ENCODE peak calls at places on chromosomes 11 and 22, in ten cellular contexts. E, U, Y, W, Q, X, D, Z, G and L are unnamed samples.

GRCh38 chr22:23581252-23581634 is 1.2 kb upstream of the IGLL1 start:
- DNase-seq in E (no peak), U (no peak), Y (no peak), W (no peak), Q (no peak), X (no peak), D (no peak), Z (no peak), G (no peak), L (no peak)

GRCh38 chr11:48063424-48063978 is 83.1 kb downstream of the PTPRJ start:
- DNase-seq in E (peak; percentile 13), U (no peak), Y (no peak), W (no peak), Q (peak; percentile 87), X (peak; percentile 24), D (no peak), Z (no peak), G (no peak), L (peak; percentile 46)

GRCh38 chr11:96112192-96113099 is 188.5 kb upstream of the MTMR2 start:
- DNase-seq in E (no peak), U (no peak), Y (no peak), W (no peak), Q (no peak), X (no peak), D (no peak), Z (no peak), G (no peak), L (no peak)

GRCh38 chr22:42368379-42369249 is 63.6 kb downstream of the NFAM1 start:
- DNase-seq in E (no peak), U (peak; percentile 81), Y (no peak), W (peak; percentile 47), Q (no peak), X (no peak), D (no peak), Z (peak; percentile 55), G (no peak), L (no peak)

GRCh38 chr22:35592418-35592967 is 24.6 kb downstream of the MB start:
- DNase-seq in E (no peak), U (no peak), Y (no peak), W (no peak), Q (no peak), X (no peak), D (no peak), Z (no peak), G (no peak), L (no peak)

GRCh38 chr11:15584158-15584557 is 469.4 kb downstream of the INSC start:
- DNase-seq in E (no peak), U (no peak), Y (no peak), W (no peak), Q (no peak), X (no peak), D (no peak), Z (no peak), G (no peak), L (no peak)

GRCh38 chr11:47896199-47896598 is 48.0 kb upstream of the NUP160 start:
- DNase-seq in E (no peak), U (no peak), Y (no peak), W (no peak), Q (no peak), X (no peak), D (no peak), Z (no peak), G (no peak), L (no peak)

GRCh38 chr11:119727523-119728081 is 1.4 kb downstream of the NECTIN1 start:
- DNase-seq in E (no peak), U (peak; percentile 47), Y (no peak), W (peak; percentile 63), Q (no peak), X (no peak), D (no peak), Z (peak; percentile 46), G (no peak), L (peak; percentile 32)

GRCh38 chr22:45336971-45337431 is 27.3 kb downstream of the FAM118A start:
- DNase-seq in E (no peak), U (no peak), Y (no peak), W (no peak), Q (peak; percentile 12), X (peak; percentile 88), D (no peak), Z (peak; percentile 54), G (no peak), L (no peak)

GRCh38 chr11:99015634-99016454 is 4.9 kb upstream of the CNTN5 start:
- DNase-seq in E (peak; percentile 12), U (no peak), Y (no peak), W (peak; percentile 20), Q (peak; percentile 4), X (no peak), D (no peak), Z (no peak), G (no peak), L (peak; percentile 49)

GRCh38 chr11:30914143-30914762 is 328.1 kb upstream of the MPPED2 start:
- DNase-seq in E (peak; percentile 15), U (peak; percentile 83), Y (no peak), W (peak; percentile 74), Q (no peak), X (peak; percentile 58), D (no peak), Z (peak; percentile 50), G (no peak), L (peak; percentile 43)

GRCh38 chr11:118915941-118916841 is 9.5 kb downstream of the BCL9L start:
- DNase-seq in E (no peak), U (no peak), Y (no peak), W (no peak), Q (no peak), X (no peak), D (no peak), Z (no peak), G (no peak), L (no peak)

GRCh38 chr22:41732096-41732772 is 32.9 kb downstream of the MEI1 start:
- DNase-seq in E (no peak), U (no peak), Y (no peak), W (no peak), Q (no peak), X (no peak), D (no peak), Z (no peak), G (no peak), L (no peak)

GRCh38 chr22:17563936-17564391 is 666 bp downstream of the SLC25A18 start:
- DNase-seq in E (no peak), U (no peak), Y (no peak), W (no peak), Q (peak; percentile 64), X (peak; percentile 36), D (no peak), Z (no peak), G (no peak), L (peak; percentile 21)
- TF ChIP-seq CTCF in E (no peak), U (no peak), Y (no peak), W (no peak), Q (no peak), X (no peak), D (no peak), Z (no peak), G (no peak), L (no peak)

GRCh38 chr11:63592975-63593395 is 21.2 kb downstream of the PLAAT3 start:
- DNase-seq in E (no peak), U (peak; percentile 49), Y (no peak), W (peak; percentile 23), Q (no peak), X (no peak), D (no peak), Z (no peak), G (no peak), L (peak; percentile 28)
- TF ChIP-seq CTCF in E (peak; percentile 30), U (no peak), Y (no peak), W (peak; percentile 42), Q (peak; percentile 66), X (peak; percentile 57), D (no peak), Z (no peak), G (peak; percentile 2), L (peak; percentile 52)

DNA sequence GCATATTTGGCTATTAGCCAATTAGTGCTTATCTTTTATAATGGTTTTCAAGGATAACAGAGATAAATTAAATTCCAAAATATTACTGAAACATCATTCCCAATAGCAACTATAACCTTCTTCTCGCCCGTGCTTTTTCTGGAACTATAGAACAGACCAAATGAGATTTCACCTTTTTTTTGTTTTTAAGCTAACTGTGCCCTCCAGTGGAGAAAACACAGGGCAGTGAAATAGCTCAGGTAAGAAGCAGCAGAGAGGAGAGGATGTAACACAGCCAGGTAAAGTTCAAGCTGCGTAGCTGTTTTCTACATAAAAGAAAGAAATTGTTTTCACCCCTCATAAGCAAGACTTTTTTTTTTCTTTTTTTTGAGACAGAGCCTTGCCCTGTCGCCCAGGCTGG is 28.2 kb downstream of the HSD17B12 start:
- DNase-seq in E (no peak), U (no peak), Y (no peak), W (no peak), Q (no peak), X (no peak), D (no peak), Z (no peak), G (no peak), L (peak; percentile 14)
- TF ChIP-seq CTCF in E (no peak), U (no peak), Y (no peak), W (no peak), Q (no peak), X (peak; percentile 41), D (no peak), Z (no peak), G (no peak), L (peak; percentile 36)

GRCh38 chr11:134858783-134859480 is 446.9 kb upstream of the B3GAT1 start:
- DNase-seq in E (no peak), U (no peak), Y (peak; percentile 25), W (no peak), Q (no peak), X (no peak), D (no peak), Z (no peak), G (no peak), L (no peak)

GRCh38 chr11:134862168-134862567 is 450.1 kb upstream of the B3GAT1 start:
- DNase-seq in E (no peak), U (no peak), Y (no peak), W (no peak), Q (no peak), X (peak; percentile 16), D (no peak), Z (no peak), G (no peak), L (no peak)

GRCh38 chr11:134862796-134863195 is 450.8 kb upstream of the B3GAT1 start:
- DNase-seq in E (no peak), U (no peak), Y (no peak), W (no peak), Q (no peak), X (no peak), D (no peak), Z (no peak), G (no peak), L (no peak)

GRCh38 chr11:134863294-134863693 is 451.3 kb upstream of the B3GAT1 start:
- DNase-seq in E (no peak), U (no peak), Y (no peak), W (no peak), Q (no peak), X (no peak), D (no peak), Z (no peak), G (no peak), L (no peak)

DNA sequence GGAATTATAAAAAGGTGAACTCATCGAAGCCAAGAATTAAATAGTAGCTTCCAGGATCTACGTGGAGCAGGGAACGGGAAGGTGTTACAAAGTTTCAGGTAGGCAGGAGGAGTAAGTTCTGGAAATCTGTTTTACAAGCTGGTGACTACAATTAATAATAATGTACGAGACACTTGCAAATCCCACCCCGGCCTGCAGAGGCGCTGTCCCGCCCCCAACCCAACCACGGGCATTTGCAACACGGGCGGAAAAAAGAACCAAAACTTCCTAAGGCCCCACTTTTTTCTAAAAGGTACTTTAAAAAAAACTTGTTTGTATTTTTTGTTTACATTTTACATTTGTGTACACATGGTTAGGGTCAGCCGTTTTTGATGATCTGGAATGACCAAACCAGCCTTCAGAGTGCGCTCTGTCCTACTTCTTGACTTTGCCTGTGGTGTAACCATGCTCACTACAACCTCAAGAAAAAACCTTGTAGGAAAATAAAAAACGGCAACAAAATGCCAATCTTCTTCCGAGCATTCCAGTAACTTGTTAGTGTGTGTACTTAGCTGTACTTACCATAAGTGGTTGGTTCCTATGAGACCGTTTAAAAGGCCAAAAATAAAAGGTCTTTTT is 449.6 kb upstream of the B3GAT1 start:
- DNase-seq in E (no peak), U (peak; percentile 40), Y (no peak), W (no peak), Q (no peak), X (no peak), D (no peak), Z (no peak), G (no peak), L (no peak)
- TF ChIP-seq CTCF in E (peak; percentile 27), U (peak; percentile 42), Y (no peak), W (no peak), Q (no peak), X (no peak), D (no peak), Z (no peak), G (no peak), L (no peak)